ENCODE peak calls at places on chromosomes 2 and 18, in seven cellular contexts. Q is tibial artery, U is suprapubic skin, D is pancreas, N is AG04450, R is Peyer's patch, I is mesendoderm. J is an unnamed sample.

GRCh38 chr2:32962652-32963051 is 15.9 kb downstream of the LTBP1 start:
- DNase-seq in Q (no peak), U (no peak), D (no peak), N (no peak), R (no peak), I (no peak), J (no peak)

GRCh38 chr18:21597616-21598015 is 2.9 kb downstream of the ESCO1 start:
- DNase-seq in Q (no peak), U (no peak), D (no peak), N (no peak), R (no peak), I (no peak), J (no peak)

GRCh38 chr18:28086530-28087172 is 90.3 kb downstream of the CDH2 start:
- DNase-seq in Q (no peak), U (no peak), D (no peak), N (no peak), R (no peak), I (no peak), J (no peak)

GRCh38 chr2:203501870-203502269 is 33.2 kb downstream of the RAPH1 start:
- DNase-seq in Q (no peak), U (no peak), D (no peak), N (no peak), R (no peak), I (no peak), J (no peak)

GRCh38 chr2:226981731-226982373 is 146.0 kb downstream of the RHBDD1 start:
- DNase-seq in Q (no peak), U (no peak), D (no peak), N (no peak), R (no peak), I (peak; percentile 51), J (no peak)

GRCh38 chr2:177799531-177799930 is 273.0 kb downstream of the PDE11A start:
- DNase-seq in Q (no peak), U (no peak), D (no peak), N (no peak), R (no peak), I (peak; percentile 65), J (no peak)

GRCh38 chr2:9288233-9288632 is 81.6 kb downstream of the ASAP2 start:
- DNase-seq in Q (no peak), U (no peak), D (no peak), N (peak; percentile 67), R (no peak), I (no peak), J (peak; percentile 38)

GRCh38 chr18:59961086-59961485 is 61.3 kb downstream of the PMAIP1 start:
- DNase-seq in Q (no peak), U (no peak), D (no peak), N (no peak), R (peak; percentile 74), I (peak; percentile 19), J (no peak)

GRCh38 chr2:237418300-237418699 is 4.3 kb upstream of the COL6A3 start:
- DNase-seq in Q (no peak), U (no peak), D (no peak), N (no peak), R (no peak), I (no peak), J (no peak)

GRCh38 chr18:7467708-7468466 is 99.2 kb upstream of the PTPRM start:
- DNase-seq in Q (no peak), U (no peak), D (no peak), N (no peak), R (no peak), I (peak; percentile 5), J (no peak)

GRCh38 chr18:22739789-22740188 is 193.3 kb upstream of the RBBP8 start:
- DNase-seq in Q (no peak), U (no peak), D (no peak), N (no peak), R (no peak), I (no peak), J (no peak)

GRCh38 chr2:34215174-34215573 is 616.1 kb upstream of the FAM98A start:
- DNase-seq in Q (no peak), U (no peak), D (no peak), N (no peak), R (no peak), I (no peak), J (no peak)

GRCh38 chr2:112081262-112081661 is 26.2 kb downstream of the TMEM87B start:
- DNase-seq in Q (no peak), U (no peak), D (no peak), N (no peak), R (no peak), I (no peak), J (no peak)

GRCh38 chr2:127953128-127953718 is 67.5 kb upstream of the AMMECR1L start:
- DNase-seq in Q (peak; percentile 77), U (no peak), D (no peak), N (no peak), R (peak; percentile 54), I (no peak), J (peak; percentile 67)

GRCh38 chr2:16047701-16048100 is 107.4 kb downstream of the MYCN start:
- DNase-seq in Q (no peak), U (no peak), D (no peak), N (no peak), R (no peak), I (no peak), J (no peak)

GRCh38 chr2:215658635-215659305 is 222.9 kb upstream of the FN1 start:
- DNase-seq in Q (no peak), U (no peak), D (no peak), N (no peak), R (no peak), I (no peak), J (no peak)

GRCh38 chr2:169086893-169087467 is 17.6 kb downstream of the DHRS9 start:
- DNase-seq in Q (no peak), U (no peak), D (no peak), N (no peak), R (no peak), I (no peak), J (no peak)

GRCh38 chr18:394997-395383 is 105.5 kb downstream of the COLEC12 start:
- DNase-seq in Q (no peak), U (no peak), D (no peak), N (peak; percentile 51), R (no peak), I (peak; percentile 77), J (no peak)

GRCh38 chr2:218618102-218618860 is 10.6 kb downstream of the PLCD4 start:
- DNase-seq in Q (no peak), U (no peak), D (no peak), N (no peak), R (no peak), I (peak; percentile 14), J (no peak)

GRCh38 chr18:70046207-70046606 is 98.5 kb upstream of the CD226 start:
- DNase-seq in Q (no peak), U (no peak), D (no peak), N (no peak), R (no peak), I (no peak), J (no peak)

GRCh38 chr18:22417496-22418188 is at the start of gene CTAGE1:
- DNase-seq in Q (no peak), U (no peak), D (no peak), N (no peak), R (no peak), I (peak; percentile 83), J (no peak)

GRCh38 chr18:79801217-79801616 is 3.5 kb downstream of the KCNG2 start:
- DNase-seq in Q (no peak), U (no peak), D (no peak), N (no peak), R (no peak), I (no peak), J (no peak)

GRCh38 chr2:20563833-20564232 is 87.1 kb downstream of the HS1BP3 start:
- DNase-seq in Q (no peak), U (no peak), D (no peak), N (no peak), R (no peak), I (no peak), J (no peak)

GRCh38 chr2:109264595-109265328 is 135.8 kb downstream of the SH3RF3 start:
- DNase-seq in Q (peak; percentile 70), U (peak; percentile 34), D (no peak), N (peak; percentile 43), R (peak; percentile 41), I (no peak), J (no peak)

GRCh38 chr2:112031473-112031872 is 23.6 kb upstream of the TMEM87B start:
- DNase-seq in Q (no peak), U (no peak), D (no peak), N (no peak), R (no peak), I (peak; percentile 70), J (no peak)

GRCh38 chr18:27599202-27599829 is 414.2 kb upstream of the CHST9 start:
- DNase-seq in Q (no peak), U (no peak), D (no peak), N (no peak), R (peak; percentile 77), I (peak; percentile 59), J (no peak)

GRCh38 chr18:5892772-5893431 is 2.4 kb downstream of the TMEM200C start:
- DNase-seq in Q (no peak), U (no peak), D (no peak), N (no peak), R (no peak), I (no peak), J (no peak)
- H3K4me3 ChIP-seq in Q (no peak overlapping the region), U (no peak overlapping the region), D (no peak overlapping the region), N (no peak overlapping the region), R (no peak overlapping the region), I (no peak overlapping the region), J (no peak overlapping the region)

GRCh38 chr2:239268549-239268948 is 132.3 kb downstream of the HDAC4 start:
- DNase-seq in Q (peak; percentile 33), U (peak; percentile 48), D (no peak), N (no peak), R (no peak), I (no peak), J (no peak)

GRCh38 chr2:239266779-239267410 is 133.9 kb downstream of the HDAC4 start:
- DNase-seq in Q (no peak), U (peak; percentile 62), D (no peak), N (no peak), R (no peak), I (no peak), J (no peak)

GRCh38 chr2:239269173-239269865 is 131.5 kb downstream of the HDAC4 start:
- DNase-seq in Q (peak; percentile 20), U (peak; percentile 46), D (no peak), N (no peak), R (peak; percentile 62), I (no peak), J (no peak)

GRCh38 chr2:239267411-239267941 is 133.3 kb downstream of the HDAC4 start:
- DNase-seq in Q (peak; percentile 82), U (peak; percentile 85), D (no peak), N (no peak), R (peak; percentile 96), I (no peak), J (peak; percentile 70)

GRCh38 chr2:239268082-239268481 is 132.7 kb downstream of the HDAC4 start:
- DNase-seq in Q (peak; percentile 91), U (peak; percentile 65), D (peak; percentile 88), N (no peak), R (peak; percentile 80), I (no peak), J (peak; percentile 84)
- H3K27ac ChIP-seq in Q (peak overlapping the region; percentile 78), U (peak overlapping the region; percentile 83), D (peak overlapping the region; percentile 45), N (peak overlapping the region; percentile 47), R (peak overlapping the region; percentile 85), I (no peak overlapping the region), J (peak overlapping the region; percentile 81)

GRCh38 chr2:8162602-8163001 is 519.3 kb upstream of the ID2 start:
- DNase-seq in Q (peak; percentile 96), U (no peak), D (no peak), N (no peak), R (no peak), I (no peak), J (peak; percentile 88)
- H3K4me3 ChIP-seq in Q (no peak overlapping the region), U (no peak overlapping the region), D (no peak overlapping the region), N (no peak overlapping the region), R (no peak overlapping the region), I (no peak overlapping the region), J (no peak overlapping the region)

GRCh38 chr2:105775809-105776559 is 31.3 kb downstream of the NCK2 start:
- DNase-seq in Q (no peak), U (no peak), D (no peak), N (no peak), R (peak; percentile 80), I (no peak), J (no peak)
- H3K27ac ChIP-seq in Q (no peak overlapping the region), U (no peak overlapping the region), D (peak overlapping the region; percentile 42), N (no peak overlapping the region), R (peak overlapping the region; percentile 1), I (no peak overlapping the region), J (no peak overlapping the region)